ENCODE peak calls at places on chromosomes 6 and 20, in ten cellular contexts. F is activated CD4-positive, alpha-beta T cell treated with anti-CD3 and anti-CD28 coated beads, Interleukin-2, amount 10 ng/mL, durations not matched to agents 7 days and 5 days; T is type B pancreatic cell; L is cerebellum; V is stimulated activated effector memory CD8-positive, alpha-beta T cell treated with anti-CD3 and anti-CD28 coated beads, Interleukin-12 subunit alpha, Interleukin-12 subunit beta, amount 100 ng/mL, for 72 hours; K is RWPE2; A is effector CD4-positive, alpha-beta T cell; H is HT-29; O is PC-3; U is right atrium auricular region. X is an unnamed sample.

GRCh38 chr6:5782783-5783567 is 223.8 kb downstream of the NRN1 start:
- DNase-seq in F (no peak), T (no peak), L (peak; percentile 75), V (no peak), K (no peak), A (no peak), H (peak; percentile 33), O (no peak), U (no peak), X (no peak)

GRCh38 chr20:23612385-23612784 is 6.7 kb upstream of the CST9 start:
- DNase-seq in F (no peak), T (no peak), L (no peak), V (no peak), K (no peak), A (no peak), H (no peak), O (no peak), U (no peak), X (no peak)

GRCh38 chr20:52269327-52269726 is 77.7 kb upstream of the ZFP64 start:
- DNase-seq in F (no peak), T (no peak), L (no peak), V (no peak), K (no peak), A (no peak), H (no peak), O (no peak), U (no peak), X (no peak)

GRCh38 chr20:21571841-21572690 is 58.2 kb upstream of the NKX2-2 start:
- DNase-seq in F (no peak), T (no peak), L (peak; percentile 10), V (no peak), K (no peak), A (no peak), H (peak; percentile 40), O (peak; percentile 34), U (no peak), X (no peak)

GRCh38 chr6:167706313-167707109 is 120.2 kb upstream of the AFDN start:
- DNase-seq in F (peak; percentile 82), T (no peak), L (no peak), V (peak; percentile 4), K (no peak), A (peak; percentile 14), H (no peak), O (no peak), U (no peak), X (peak; percentile 37)

GRCh38 chr6:106339334-106340029 is 13.9 kb upstream of the ATG5 start:
- DNase-seq in F (peak; percentile 50), T (no peak), L (peak; percentile 13), V (peak; percentile 9), K (peak; percentile 56), A (peak; percentile 26), H (peak; percentile 88), O (peak; percentile 82), U (no peak), X (no peak)

GRCh38 chr6:45351076-45351475 is 22.9 kb downstream of the RUNX2 start:
- DNase-seq in F (no peak), T (no peak), L (no peak), V (no peak), K (no peak), A (no peak), H (no peak), O (no peak), U (no peak), X (no peak)

GRCh38 chr20:58268936-58269619 is 40.4 kb upstream of the RAB22A start:
- DNase-seq in F (no peak), T (no peak), L (no peak), V (no peak), K (no peak), A (no peak), H (no peak), O (peak; percentile 21), U (no peak), X (no peak)

GRCh38 chr6:29628419-29629281 is 4.3 kb downstream of the GABBR1 start:
- DNase-seq in F (peak; percentile 58), T (peak; percentile 79), L (peak; percentile 83), V (peak; percentile 29), K (peak; percentile 79), A (peak; percentile 36), H (no peak), O (peak; percentile 77), U (peak; percentile 77), X (peak; percentile 25)

GRCh38 chr6:170459451-170459850 is 93.7 kb downstream of the PSMB1 start:
- DNase-seq in F (peak; percentile 11), T (no peak), L (no peak), V (no peak), K (no peak), A (no peak), H (no peak), O (peak; percentile 17), U (no peak), X (no peak)

GRCh38 chr6:82761674-82762345 is 303.8 kb downstream of the UBE3D start:
- DNase-seq in F (no peak), T (no peak), L (no peak), V (no peak), K (no peak), A (no peak), H (no peak), O (no peak), U (no peak), X (no peak)

GRCh38 chr6:131657630-131658111 is 20.6 kb downstream of the ENPP3 start:
- DNase-seq in F (no peak), T (no peak), L (no peak), V (no peak), K (no peak), A (no peak), H (no peak), O (peak; percentile 54), U (no peak), X (no peak)

GRCh38 chr6:46996860-46997641 is 45.1 kb downstream of the ADGRF1 start:
- DNase-seq in F (no peak), T (no peak), L (no peak), V (no peak), K (no peak), A (no peak), H (peak; percentile 54), O (peak; percentile 84), U (no peak), X (no peak)

GRCh38 chr6:8556370-8557018 is 121.1 kb upstream of the SLC35B3 start:
- DNase-seq in F (no peak), T (no peak), L (peak; percentile 2), V (no peak), K (no peak), A (no peak), H (no peak), O (peak; percentile 84), U (no peak), X (no peak)

GRCh38 chr6:65116326-65116725 is 590.7 kb downstream of the EYS start:
- DNase-seq in F (no peak), T (no peak), L (no peak), V (no peak), K (no peak), A (no peak), H (no peak), O (no peak), U (no peak), X (no peak)

GRCh38 chr20:57667924-57668782 is 41.7 kb downstream of the PMEPA1 start:
- DNase-seq in F (no peak), T (no peak), L (no peak), V (no peak), K (no peak), A (no peak), H (no peak), O (no peak), U (no peak), X (no peak)

GRCh38 chr20:420169-420620 is 12.1 kb downstream of the RBCK1 start:
- DNase-seq in F (no peak), T (no peak), L (no peak), V (no peak), K (no peak), A (no peak), H (no peak), O (no peak), U (no peak), X (no peak)

GRCh38 chr6:37679539-37680476 is 17.9 kb downstream of the MDGA1 start:
- DNase-seq in F (no peak), T (no peak), L (no peak), V (no peak), K (no peak), A (no peak), H (no peak), O (no peak), U (no peak), X (no peak)

GRCh38 chr6:131763749-131764148 is 44.1 kb upstream of the ENPP1 start:
- DNase-seq in F (no peak), T (no peak), L (no peak), V (no peak), K (no peak), A (no peak), H (no peak), O (no peak), U (no peak), X (no peak)

X was measured in activated naive CD8-positive, alpha-beta T cell treated with anti-CD3 and anti-CD28 coated beads, Interleukin-2, amount 50 U/mL, for 16 hours.